ENCODE peak calls at places on chromosomes 12 and 14, in five cellular contexts. I is left colon, Q is mesothelial cell of epicardium, O is left cardiac atrium, N is NCI-H510A. F is an unnamed sample.

GRCh38 chr14:53325176-53325806 is 172.2 kb upstream of the DDHD1 start:
- DNase-seq in I (no peak), Q (no peak), O (no peak), N (no peak), F (peak; percentile 27)

GRCh38 chr14:62329427-62329826 is 567.2 kb downstream of the SNAPC1 start:
- DNase-seq in I (no peak), Q (no peak), O (no peak), N (no peak), F (no peak)

GRCh38 chr14:101186544-101186943 is 283.0 kb upstream of the RTL1 start:
- DNase-seq in I (no peak), Q (peak; percentile 19), O (no peak), N (no peak), F (no peak)

GRCh38 chr14:94051115-94051514 is 25.0 kb downstream of the OTUB2 start:
- DNase-seq in I (peak; percentile 68), Q (peak; percentile 39), O (peak; percentile 58), N (no peak), F (peak; percentile 22)

GRCh38 chr12:6821674-6822433 is at the start of gene GPR162:
- DNase-seq in I (peak; percentile 46), Q (peak; percentile 59), O (peak; percentile 63), N (no peak), F (no peak)

GRCh38 chr12:3551976-3552725 is 61.1 kb downstream of the PRMT8 start:
- DNase-seq in I (no peak), Q (peak; percentile 27), O (no peak), N (no peak), F (no peak)

GRCh38 chr12:131194166-131194565 is 240.5 kb downstream of the ADGRD1 start:
- DNase-seq in I (no peak), Q (no peak), O (no peak), N (no peak), F (peak; percentile 34)

GRCh38 chr12:31951939-31952338 is 7.3 kb upstream of the RESF1 start:
- DNase-seq in I (no peak), Q (no peak), O (no peak), N (no peak), F (no peak)

GRCh38 chr14:69685217-69685616 is 73.8 kb downstream of the SUSD6 start:
- DNase-seq in I (no peak), Q (no peak), O (no peak), N (no peak), F (no peak)

GRCh38 chr14:74919421-74920165 is 3.5 kb downstream of the RPS6KL1 start:
- DNase-seq in I (no peak), Q (no peak), O (no peak), N (no peak), F (no peak)

GRCh38 chr12:31682136-31682962 is 22.9 kb downstream of the ETFBKMT start:
- DNase-seq in I (peak; percentile 54), Q (no peak), O (peak; percentile 44), N (peak; percentile 69), F (peak; percentile 95)

F was measured in OCI-LY7.